ENCODE peak calls at places on chromosome 4, in eight cellular contexts. O is neural progenitor cell, B is PC-3, E is mammary epithelial cell, M is fibroblast of lung, V is mesendoderm, C is H9, L is MM.1S. Z is an unnamed sample.

GRCh38 chr4:79588679-79589078 is 180.7 kb upstream of the GK2 start:
- DNase-seq in M (no peak), C (no peak), L (no peak), V (no peak), E (no peak), B (no peak), O (no peak), Z (no peak)

GRCh38 chr4:139229534-139230039 is 50.4 kb downstream of the MGARP start:
- DNase-seq in B (peak; percentile 62), E (peak; percentile 47), O (peak; percentile 40), V (peak; percentile 60), M (peak; percentile 81), L (peak; percentile 67), C (no peak), Z (no peak)

GRCh38 chr4:184142121-184143000 is 75.3 kb downstream of the ENPP6 start:
- DNase-seq in V (no peak), L (no peak), O (no peak), E (no peak), C (no peak), B (no peak), M (no peak), Z (no peak)

GRCh38 chr4:6768539-6768905 is 14.0 kb upstream of the KIAA0232 start:
- DNase-seq in C (no peak), V (peak; percentile 35), O (no peak), L (no peak), B (peak; percentile 57), E (no peak), M (peak; percentile 24), Z (no peak)

GRCh38 chr4:122453384-122454000 is 3.0 kb downstream of the IL2 start:
- DNase-seq in M (no peak), C (no peak), L (peak; percentile 69), O (no peak), E (no peak), B (no peak), V (no peak), Z (no peak)

GRCh38 chr4:89616382-89616781 is 220.6 kb downstream of the SNCA start:
- DNase-seq in M (no peak), C (no peak), O (no peak), L (no peak), E (no peak), V (no peak), B (no peak), Z (no peak)

GRCh38 chr4:70761276-70761816 is 39.6 kb downstream of the RUFY3 start:
- DNase-seq in V (no peak), L (no peak), C (no peak), O (no peak), E (no peak), M (no peak), B (peak; percentile 31), Z (no peak)

GRCh38 chr4:38752393-38752961 is 30.3 kb downstream of the TLR10 start:
- DNase-seq in O (peak; percentile 20), C (no peak), V (peak; percentile 21), M (peak; percentile 47), E (peak; percentile 63), B (no peak), L (peak; percentile 78), Z (no peak)

GRCh38 chr4:128355301-128355700 is 67.7 kb upstream of the PGRMC2 start:
- DNase-seq in B (no peak), C (no peak), V (peak; percentile 60), O (no peak), E (no peak), L (no peak), M (no peak), Z (no peak)

GRCh38 chr4:3295837-3296624 is 3.2 kb downstream of the RGS12 start:
- DNase-seq in B (no peak), V (no peak), O (no peak), M (no peak), L (no peak), C (no peak), E (no peak), Z (no peak)

GRCh38 chr4:175806741-175807140 is 5.3 kb downstream of the GPM6A start:
- DNase-seq in V (no peak), C (no peak), B (peak; percentile 3), O (no peak), L (no peak), M (no peak), E (no peak), Z (no peak)

GRCh38 chr4:123785515-123785914 is 388.9 kb downstream of the SPRY1 start:
- DNase-seq in L (no peak), M (peak; percentile 88), V (peak; percentile 45), E (peak; percentile 85), O (peak; percentile 64), B (peak; percentile 7), C (peak; percentile 66), Z (peak; percentile 5)

GRCh38 chr4:67721770-67722597 is 21.0 kb upstream of the UBA6 start:
- DNase-seq in E (peak; percentile 95), O (peak; percentile 28), V (peak; percentile 97), B (peak; percentile 94), C (peak; percentile 38), L (no peak), M (peak; percentile 26), Z (no peak)

GRCh38 chr4:3411676-3412075 is 30.1 kb upstream of the HGFAC start:
- DNase-seq in C (peak; percentile 18), B (no peak), E (no peak), M (no peak), L (no peak), V (no peak), O (no peak), Z (no peak)

DNA sequence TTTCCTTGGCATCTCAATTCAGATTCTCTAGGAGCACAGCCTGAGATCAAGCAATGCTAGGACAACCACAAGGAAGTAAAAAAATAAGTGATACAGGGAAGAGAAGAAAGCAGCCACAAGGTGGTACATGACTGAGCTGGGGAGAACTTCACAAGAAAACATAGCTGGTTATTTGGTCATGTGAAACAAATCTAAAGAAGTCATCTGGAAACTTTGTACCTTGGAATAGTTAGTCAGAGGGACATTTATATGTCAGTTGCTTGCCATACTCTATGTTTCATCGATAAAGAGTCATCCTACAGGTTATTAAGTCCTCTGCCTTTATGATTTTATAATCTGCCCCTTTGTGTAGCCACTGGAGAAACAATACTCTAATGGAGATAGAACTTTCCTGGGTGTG is 575.1 kb downstream of the IL15 start:
- DNase-seq in M (no peak), E (peak; percentile 8), O (no peak), C (no peak), L (no peak), B (peak; percentile 16), V (peak; percentile 14), Z (no peak)
- H3K27ac ChIP-seq in M (no peak overlapping the region), E (no peak overlapping the region), O (no peak overlapping the region), C (no peak overlapping the region), L (no peak overlapping the region), B (no peak overlapping the region), V (no peak overlapping the region), Z (no peak overlapping the region)

GRCh38 chr4:168784786-168785461 is 225.1 kb downstream of the CBR4 start:
- DNase-seq in V (peak; percentile 34), M (no peak), C (no peak), B (peak; percentile 10), L (no peak), E (peak; percentile 95), O (peak; percentile 89), Z (no peak)

GRCh38 chr4:168790898-168791297 is 219.2 kb downstream of the CBR4 start:
- DNase-seq in B (no peak), O (no peak), L (no peak), M (no peak), C (no peak), E (no peak), V (no peak), Z (no peak)

GRCh38 chr4:168787801-168788200 is 222.3 kb downstream of the CBR4 start:
- DNase-seq in B (no peak), C (no peak), E (no peak), O (no peak), V (no peak), M (no peak), L (no peak), Z (no peak)

GRCh38 chr4:168791376-168791775 is 218.7 kb downstream of the CBR4 start:
- DNase-seq in B (no peak), V (peak; percentile 90), C (no peak), L (no peak), M (no peak), E (no peak), O (no peak), Z (no peak)

DNA sequence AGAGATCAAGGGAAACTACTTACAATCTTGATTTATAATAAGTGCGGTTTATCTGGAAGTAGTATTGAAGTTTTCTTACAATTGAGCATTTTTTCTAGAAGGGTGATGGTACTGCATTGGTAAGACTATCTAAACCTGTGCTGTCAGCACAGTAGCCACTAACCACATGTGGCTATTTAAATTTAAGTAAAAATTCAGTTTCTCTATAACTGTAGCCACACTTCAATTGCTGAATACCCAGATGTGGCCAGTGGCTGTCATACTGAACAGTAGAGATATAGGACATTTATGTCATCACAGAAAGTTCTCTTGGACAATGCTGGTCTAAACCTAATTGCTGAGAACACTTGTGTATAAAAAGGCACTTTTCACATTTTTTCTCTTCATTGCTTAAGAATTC is 222.7 kb downstream of the CBR4 start:
- DNase-seq in O (no peak), E (no peak), B (no peak), C (no peak), V (no peak), L (peak; percentile 18), M (no peak), Z (no peak)
- H3K9ac ChIP-seq in O (no peak overlapping the region), E (no peak overlapping the region), B (no peak overlapping the region), C (no peak overlapping the region), V (no peak overlapping the region), L (no peak overlapping the region), M (no peak overlapping the region), Z (no peak overlapping the region)

DNA sequence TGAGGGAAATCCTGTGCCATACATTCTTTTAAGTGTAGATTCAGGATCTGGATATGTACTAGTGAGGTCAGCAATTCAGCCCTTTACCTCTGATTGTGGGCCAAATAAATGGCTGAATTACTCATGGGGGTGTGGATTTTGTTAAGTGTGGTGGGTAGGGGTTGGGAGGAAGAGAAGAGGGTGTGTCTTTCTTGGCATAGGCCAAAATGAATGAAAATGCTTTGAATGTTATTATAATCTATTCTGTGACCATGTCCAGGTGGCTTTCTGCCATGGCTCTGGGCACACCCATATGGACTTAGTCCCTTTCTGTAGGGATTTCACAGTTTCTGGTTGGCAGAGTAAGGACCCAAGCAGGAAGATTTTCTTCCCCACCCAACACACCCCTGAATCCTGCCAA is 244.3 kb downstream of the CBR4 start:
- DNase-seq in E (peak; percentile 75), O (no peak), M (peak; percentile 79), L (no peak), V (no peak), C (no peak), B (peak; percentile 82), Z (no peak)
- H3K27ac ChIP-seq in E (peak overlapping the region; percentile 12), O (no peak overlapping the region), M (no peak overlapping the region), L (no peak overlapping the region), V (no peak overlapping the region), C (no peak overlapping the region), B (peak overlapping the region; percentile 68), Z (no peak overlapping the region)

DNA sequence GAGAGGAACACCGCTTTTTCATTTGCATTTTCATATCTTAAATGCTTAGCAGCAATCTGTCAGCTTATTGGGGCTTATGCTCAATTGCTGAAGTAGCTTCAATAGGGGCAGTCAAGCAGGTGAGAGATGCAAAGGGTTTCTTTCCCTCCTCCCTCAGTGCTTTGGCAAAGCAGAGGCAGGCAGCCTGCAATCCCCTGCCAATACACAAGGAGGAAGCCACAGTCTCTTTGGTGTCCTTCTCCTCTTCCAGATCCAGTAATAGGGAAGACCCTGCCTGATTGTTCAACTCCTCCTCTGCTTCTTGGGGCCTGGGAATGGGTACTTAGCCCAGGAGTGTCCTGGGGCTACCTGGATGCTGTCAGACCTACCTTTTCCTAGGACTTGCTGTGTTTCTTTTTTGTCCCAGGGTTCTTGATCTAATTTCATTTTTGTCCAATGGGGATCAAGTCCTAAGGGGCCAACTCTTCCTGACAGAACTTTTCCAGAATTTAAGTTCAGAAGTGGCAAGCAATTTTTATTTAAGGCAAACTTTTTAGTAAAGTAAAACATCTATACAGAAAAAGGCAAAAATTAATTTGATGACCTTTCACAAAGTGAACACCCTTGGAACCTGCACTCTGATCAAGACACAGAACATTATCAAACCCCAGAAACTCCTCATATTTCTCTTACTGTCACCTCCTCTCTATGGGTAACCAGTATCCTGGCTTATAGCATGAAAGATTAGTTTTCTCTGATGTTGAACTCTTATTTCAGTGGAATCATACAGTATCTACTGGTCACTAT is 260.3 kb downstream of the PPP3CA start:
- DNase-seq in M (no peak), V (peak; percentile 82), E (no peak), C (peak; percentile 67), L (no peak), O (peak; percentile 57), B (peak; percentile 18), Z (no peak)
- H3K9ac ChIP-seq in M (no peak overlapping the region), V (no peak overlapping the region), E (no peak overlapping the region), C (no peak overlapping the region), L (no peak overlapping the region), O (no peak overlapping the region), B (no peak overlapping the region), Z (no peak overlapping the region)

Z was measured in keratinocyte.